ENCODE peak calls at places on chromosome 14, in six cellular contexts. A is cardiac septum; T is activated CD8-positive, alpha-beta memory T cell treated with anti-CD3 and anti-CD28 coated beads for 24 hours; J is coronary artery; K is AG09319; P is kidney tubule cell. I is an unnamed sample.

GRCh38 chr14:60094306-60094897 is 2.7 kb downstream of the PCNX4 start:
- DNase-seq in A (no peak), T (no peak), J (no peak), K (no peak), P (peak), I (peak)

GRCh38 chr14:78448483-78449094 is 278.4 kb downstream of the NRXN3 start:
- DNase-seq in A (no peak), T (no peak), J (no peak), K (no peak), P (peak), I (peak)

GRCh38 chr14:58677996-58678395 is 40.2 kb downstream of the DACT1 start:
- DNase-seq in A (no peak), T (no peak), J (no peak), K (no peak), P (peak), I (peak)

GRCh38 chr14:71995741-71996140 is 63.5 kb downstream of the RGS6 start:
- DNase-seq in A (no peak), T (no peak), J (no peak), K (no peak), P (no peak), I (no peak)

GRCh38 chr14:101711041-101711861 is 50.3 kb upstream of the PPP2R5C start:
- DNase-seq in A (no peak), T (peak), J (no peak), K (no peak), P (no peak), I (no peak)

GRCh38 chr14:36939265-36939664 is 233.1 kb downstream of the SLC25A21 start:
- DNase-seq in A (no peak), T (no peak), J (no peak), K (no peak), P (no peak), I (no peak)

GRCh38 chr14:68146812-68147211 is 327.2 kb downstream of the RAD51B start:
- DNase-seq in A (no peak), T (no peak), J (no peak), K (peak), P (peak), I (peak)

GRCh38 chr14:37114039-37114438 is 58.4 kb downstream of the SLC25A21 start:
- DNase-seq in A (no peak), T (no peak), J (no peak), K (peak), P (no peak), I (peak)

GRCh38 chr14:103191856-103192835 is 68.9 kb downstream of the TNFAIP2 start:
- DNase-seq in A (no peak), T (no peak), J (no peak), K (no peak), P (no peak), I (no peak)

GRCh38 chr14:104440297-104440956 is 139.1 kb upstream of the C14orf180 start:
- DNase-seq in A (no peak), T (peak), J (no peak), K (no peak), P (no peak), I (no peak)

GRCh38 chr14:96631621-96632362 is 129.6 kb downstream of the PAPOLA start:
- DNase-seq in A (peak), T (peak), J (peak), K (no peak), P (no peak), I (no peak)

GRCh38 chr14:24692382-24693352 is 58.7 kb upstream of the GZMB start:
- DNase-seq in A (no peak), T (peak), J (no peak), K (no peak), P (no peak), I (no peak)

GRCh38 chr14:104099096-104100041 is 13.9 kb downstream of the ASPG start:
- DNase-seq in A (no peak), T (no peak), J (no peak), K (no peak), P (no peak), I (no peak)

GRCh38 chr14:58121530-58122186 is 30.4 kb downstream of the ARMH4 start:
- DNase-seq in A (no peak), T (no peak), J (no peak), K (no peak), P (no peak), I (no peak)

GRCh38 chr14:106378191-106378590 is 851.8 kb downstream of the TMEM121 start:
- DNase-seq in A (no peak), T (no peak), J (no peak), K (no peak), P (no peak), I (no peak)

GRCh38 chr14:45526715-45527549 is 273.9 kb upstream of the MIS18BP1 start:
- DNase-seq in A (no peak), T (no peak), J (no peak), K (no peak), P (peak), I (peak)